ENCODE peak calls at places on chromosomes 3 and 15, in ten cellular contexts. H is mesenteric fat pad; N is Peyer's patch; I is dorsolateral prefrontal cortex; F is activated CD4-positive, alpha-beta T cell treated with anti-CD3 and anti-CD28 coated beads, Interleukin-2, amount 50 U/mL, for 24 hours; E is HS-5; J is stimulated activated naive B cell treated with anti-CD40 and anti-IgM and Interleukin-4, amounts not matched to agents 10 μg/mL and 1 μg/mL and 100 μg/mL, for 72 hours; V is SIG-M5; K is substantia nigra; S is NCI-H2081. T is an unnamed sample.

GRCh38 chr15:98347001-98347400 is 301.3 kb upstream of the IGF1R start:
- DNase-seq in H (no peak), N (no peak), I (no peak), F (no peak), E (no peak), J (no peak), V (no peak), K (no peak), S (peak; percentile 17), T (no peak)

GRCh38 chr3:32691847-32692246 is 6.9 kb downstream of the CNOT10 start:
- DNase-seq in H (no peak), N (no peak), I (no peak), F (no peak), E (no peak), J (no peak), V (no peak), K (no peak), S (no peak), T (no peak)

GRCh38 chr15:98779463-98780071 is 131.2 kb downstream of the IGF1R start:
- DNase-seq in H (no peak), N (peak; percentile 57), I (peak; percentile 70), F (peak; percentile 52), E (peak; percentile 45), J (peak; percentile 46), V (no peak), K (peak; percentile 79), S (peak; percentile 77), T (peak; percentile 75)

GRCh38 chr15:70775160-70775559 is 11.8 kb upstream of the UACA start:
- DNase-seq in H (no peak), N (no peak), I (no peak), F (no peak), E (peak; percentile 79), J (no peak), V (no peak), K (no peak), S (no peak), T (no peak)

GRCh38 chr3:188036375-188036985 is 117.5 kb upstream of the LPP start:
- DNase-seq in H (no peak), N (no peak), I (no peak), F (no peak), E (no peak), J (no peak), V (no peak), K (no peak), S (no peak), T (no peak)

GRCh38 chr15:40367673-40368611 is 9.9 kb downstream of the DISP2 start:
- DNase-seq in H (peak; percentile 93), N (peak; percentile 83), I (peak; percentile 73), F (peak; percentile 63), E (no peak), J (peak; percentile 84), V (peak; percentile 50), K (peak; percentile 81), S (peak; percentile 91), T (peak; percentile 60)

GRCh38 chr15:77508541-77509505 is 88.1 kb downstream of the HMG20A start:
- DNase-seq in H (no peak), N (no peak), I (no peak), F (no peak), E (no peak), J (no peak), V (no peak), K (no peak), S (no peak), T (no peak)

GRCh38 chr15:59456114-59456513 is 18.1 kb downstream of the FAM81A start:
- DNase-seq in H (no peak), N (no peak), I (no peak), F (no peak), E (no peak), J (no peak), V (no peak), K (no peak), S (no peak), T (no peak)

GRCh38 chr15:98547741-98548166 is 100.6 kb upstream of the IGF1R start:
- DNase-seq in H (peak; percentile 84), N (no peak), I (no peak), F (no peak), E (no peak), J (peak; percentile 5), V (no peak), K (peak; percentile 23), S (no peak), T (no peak)

GRCh38 chr15:37028609-37029287 is 71.6 kb downstream of the MEIS2 start:
- DNase-seq in H (no peak), N (no peak), I (no peak), F (no peak), E (peak; percentile 44), J (no peak), V (no peak), K (no peak), S (no peak), T (no peak)

GRCh38 chr3:193049901-193050300 is 132.2 kb upstream of the MB21D2 start:
- DNase-seq in H (no peak), N (no peak), I (no peak), F (no peak), E (no peak), J (no peak), V (no peak), K (no peak), S (no peak), T (no peak)

GRCh38 chr15:73908030-73908821 is 18.0 kb upstream of the LOXL1 start:
- DNase-seq in H (no peak), N (peak; percentile 66), I (peak; percentile 78), F (peak; percentile 53), E (no peak), J (peak; percentile 55), V (no peak), K (peak; percentile 83), S (peak; percentile 60), T (peak; percentile 17)

GRCh38 chr3:30437172-30437571 is 169.2 kb upstream of the TGFBR2 start:
- DNase-seq in H (no peak), N (peak; percentile 15), I (peak; percentile 3), F (no peak), E (no peak), J (no peak), V (no peak), K (no peak), S (no peak), T (no peak)

GRCh38 chr15:101003706-101004105 is 84.5 kb downstream of the LRRK1 start:
- DNase-seq in H (peak; percentile 43), N (no peak), I (no peak), F (no peak), E (no peak), J (no peak), V (no peak), K (no peak), S (no peak), T (no peak)

GRCh38 chr15:67064607-67065530 is 533 bp upstream of the SMAD3 start:
- DNase-seq in H (no peak), N (peak; percentile 69), I (no peak), F (no peak), E (no peak), J (no peak), V (no peak), K (peak; percentile 60), S (no peak), T (no peak)

GRCh38 chr3:12935861-12936830 is 94.8 kb upstream of the RPL32 start:
- DNase-seq in H (no peak), N (no peak), I (no peak), F (no peak), E (no peak), J (no peak), V (no peak), K (no peak), S (no peak), T (no peak)

GRCh38 chr15:66765478-66766281 is 63.6 kb downstream of the SMAD6 start:
- DNase-seq in H (no peak), N (no peak), I (no peak), F (no peak), E (no peak), J (peak; percentile 59), V (no peak), K (no peak), S (no peak), T (peak; percentile 38)

GRCh38 chr3:73602171-73602570 is 22.6 kb downstream of the PDZRN3 start:
- DNase-seq in H (no peak), N (no peak), I (no peak), F (no peak), E (peak; percentile 78), J (no peak), V (no peak), K (no peak), S (no peak), T (no peak)

GRCh38 chr3:178060406-178060805 is 475.8 kb upstream of the KCNMB2 start:
- DNase-seq in H (no peak), N (no peak), I (no peak), F (no peak), E (no peak), J (no peak), V (no peak), K (no peak), S (no peak), T (no peak)

GRCh38 chr3:107235193-107235922 is 141.9 kb upstream of the CCDC54 start:
- DNase-seq in H (no peak), N (no peak), I (no peak), F (no peak), E (no peak), J (no peak), V (no peak), K (no peak), S (no peak), T (no peak)

GRCh38 chr3:185537369-185537970 is 14.9 kb downstream of the LIPH start:
- DNase-seq in H (peak; percentile 45), N (peak; percentile 26), I (no peak), F (no peak), E (peak; percentile 89), J (peak; percentile 67), V (peak; percentile 100), K (no peak), S (peak; percentile 13), T (peak; percentile 91)

GRCh38 chr3:31959951-31960792 is 20.9 kb downstream of the OSBPL10 start:
- DNase-seq in H (no peak), N (no peak), I (no peak), F (no peak), E (no peak), J (no peak), V (no peak), K (no peak), S (no peak), T (no peak)

GRCh38 chr3:157447026-157447694 is 10.5 kb downstream of the PTX3 start:
- DNase-seq in H (no peak), N (no peak), I (no peak), F (no peak), E (no peak), J (no peak), V (no peak), K (no peak), S (peak; percentile 11), T (no peak)

GRCh38 chr3:84679211-84679610 is 279.6 kb upstream of the CADM2 start:
- DNase-seq in H (no peak), N (no peak), I (no peak), F (no peak), E (no peak), J (no peak), V (no peak), K (no peak), S (no peak), T (no peak)

GRCh38 chr15:74808073-74808839 is 4.4 kb upstream of the LMAN1L start:
- DNase-seq in H (no peak), N (no peak), I (no peak), F (no peak), E (no peak), J (no peak), V (no peak), K (peak; percentile 59), S (no peak), T (no peak)

T was measured in GF-D8.